ENCODE peak calls at places on chromosomes 5 and 9, in ten cellular contexts. M is OCI-LY7, S is tibial artery, V is tibial nerve, N is fibroblast of lung, K is thoracic aorta, E is suprapubic skin, A is AG04450, D is GM23338, Y is psoas muscle. T is an unnamed sample.

GRCh38 chr5:9924614-9925013 is 294.5 kb upstream of the TAS2R1 start:
- DNase-seq in M (no peak), S (no peak), V (no peak), N (peak; percentile 98), K (no peak), E (no peak), A (peak; percentile 88), D (no peak), Y (no peak), T (no peak)

GRCh38 chr5:10441083-10441991 is at the start of gene ROPN1L:
- DNase-seq in M (peak; percentile 57), S (peak; percentile 89), V (peak; percentile 68), N (peak; percentile 81), K (peak; percentile 39), E (peak; percentile 91), A (peak; percentile 56), D (peak; percentile 93), Y (peak; percentile 93), T (peak; percentile 69)

GRCh38 chr9:38039090-38039906 is 29.7 kb downstream of the SHB start:
- DNase-seq in M (no peak), S (no peak), V (no peak), N (peak; percentile 71), K (no peak), E (no peak), A (no peak), D (no peak), Y (peak; percentile 51), T (no peak)

GRCh38 chr5:180112101-180112861 is 40.7 kb upstream of the RNF130 start:
- DNase-seq in M (no peak), S (peak; percentile 37), V (no peak), N (no peak), K (no peak), E (peak; percentile 70), A (no peak), D (no peak), Y (no peak), T (no peak)

GRCh38 chr9:76897804-76898525 is 7.9 kb downstream of the PRUNE2 start:
- DNase-seq in M (no peak), S (no peak), V (no peak), N (no peak), K (no peak), E (no peak), A (no peak), D (no peak), Y (no peak), T (no peak)

GRCh38 chr9:27888661-27889295 is 315.5 kb upstream of the C9orf72 start:
- DNase-seq in M (peak; percentile 43), S (no peak), V (no peak), N (no peak), K (no peak), E (no peak), A (no peak), D (peak; percentile 67), Y (no peak), T (no peak)

GRCh38 chr9:92609142-92609500 is 60.8 kb downstream of the IPPK start:
- DNase-seq in M (no peak), S (no peak), V (no peak), N (peak; percentile 39), K (no peak), E (no peak), A (no peak), D (peak; percentile 24), Y (no peak), T (no peak)

GRCh38 chr5:964821-965220 is 43.8 kb upstream of the NKD2 start:
- DNase-seq in M (no peak), S (no peak), V (no peak), N (no peak), K (no peak), E (peak; percentile 76), A (no peak), D (no peak), Y (no peak), T (no peak)

GRCh38 chr9:99811598-99812383 is 9.9 kb upstream of the NR4A3 start:
- DNase-seq in M (no peak), S (no peak), V (no peak), N (no peak), K (no peak), E (no peak), A (no peak), D (no peak), Y (no peak), T (no peak)

GRCh38 chr5:137613554-137614265 is 114.6 kb upstream of the SPOCK1 start:
- DNase-seq in M (no peak), S (no peak), V (no peak), N (peak; percentile 21), K (no peak), E (no peak), A (no peak), D (no peak), Y (no peak), T (no peak)

GRCh38 chr9:79023134-79023577 is 548.6 kb upstream of the TLE4 start:
- DNase-seq in M (no peak), S (no peak), V (no peak), N (peak; percentile 98), K (no peak), E (no peak), A (peak; percentile 77), D (no peak), Y (no peak), T (no peak)

GRCh38 chr5:176803027-176803942 is 7.1 kb upstream of the UNC5A start:
- DNase-seq in M (no peak), S (no peak), V (no peak), N (no peak), K (no peak), E (no peak), A (no peak), D (no peak), Y (no peak), T (no peak)

GRCh38 chr5:138662599-138662998 is 87.4 kb upstream of the HSPA9 start:
- DNase-seq in M (no peak), S (no peak), V (no peak), N (no peak), K (no peak), E (peak; percentile 45), A (no peak), D (no peak), Y (no peak), T (peak; percentile 50)

GRCh38 chr9:94772654-94773303 is 46.3 kb downstream of the AOPEP start:
- DNase-seq in M (no peak), S (no peak), V (no peak), N (peak; percentile 73), K (no peak), E (no peak), A (peak; percentile 72), D (no peak), Y (no peak), T (no peak)

GRCh38 chr5:42718591-42718990 is 38.0 kb upstream of the CCDC152 start:
- DNase-seq in M (no peak), S (no peak), V (no peak), N (peak; percentile 65), K (no peak), E (no peak), A (no peak), D (no peak), Y (no peak), T (no peak)
- H3K27ac ChIP-seq in M (no peak overlapping the region), S (no peak overlapping the region), V (no peak overlapping the region), N (no peak overlapping the region), K (no peak overlapping the region), E (no peak overlapping the region), A (no peak overlapping the region), D (no peak overlapping the region), Y (no peak overlapping the region), T (no peak overlapping the region)

DNA sequence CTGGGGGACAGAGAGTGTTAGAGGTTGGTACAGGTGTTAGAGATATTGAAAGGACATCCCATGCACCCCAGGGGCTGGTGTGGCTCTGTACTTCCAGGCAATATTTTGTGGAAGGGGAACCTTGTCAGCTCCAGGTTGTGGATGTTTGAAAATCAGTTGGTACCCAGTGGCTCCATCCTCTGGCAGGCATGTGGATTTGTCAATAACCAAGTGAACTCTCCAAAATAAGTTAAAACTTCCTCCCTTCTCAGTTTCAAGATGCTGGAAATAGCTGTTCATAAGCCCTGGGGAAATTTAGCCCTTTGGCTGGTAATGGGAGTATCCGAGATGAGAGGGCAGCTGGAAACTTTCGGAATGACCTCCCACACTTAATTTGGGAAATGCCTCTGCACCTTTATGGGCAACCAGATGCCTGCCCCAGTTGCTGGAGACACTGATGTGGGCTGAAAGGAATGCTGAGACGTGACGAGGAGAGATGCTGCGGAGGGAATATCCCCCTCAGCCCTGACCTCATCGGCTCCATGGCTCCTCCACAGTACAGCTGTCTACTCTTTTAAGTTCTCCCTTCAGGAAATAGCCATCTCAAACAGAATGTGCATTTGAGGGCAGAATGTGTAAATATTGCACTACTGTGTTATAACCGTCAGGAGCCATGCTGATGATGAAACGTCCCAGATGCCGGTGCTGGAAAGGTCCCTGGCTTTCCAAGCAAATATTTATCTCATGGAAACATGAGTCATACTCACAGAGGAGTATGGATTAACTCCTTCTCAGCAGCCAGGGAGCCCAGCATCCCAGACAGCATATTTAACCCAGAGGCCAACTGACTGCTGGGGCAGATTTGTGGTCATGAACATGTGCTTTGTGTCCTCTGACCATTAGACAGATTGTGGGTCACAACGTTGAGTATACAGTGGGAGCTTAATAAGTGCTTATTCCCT is 29.5 kb downstream of the TGFBI start:
- DNase-seq in M (no peak), S (peak; percentile 86), V (peak; percentile 28), N (peak; percentile 99), K (peak; percentile 47), E (no peak), A (peak; percentile 100), D (peak; percentile 72), Y (peak; percentile 79), T (no peak)
- TF ChIP-seq CTCF in M (peak; percentile 52), S (peak; percentile 54), V (no peak), N (peak; percentile 54), K (peak; percentile 47), E (no peak), A (peak; percentile 65), D (peak; percentile 69), Y (peak; percentile 19), T (no peak)

DNA sequence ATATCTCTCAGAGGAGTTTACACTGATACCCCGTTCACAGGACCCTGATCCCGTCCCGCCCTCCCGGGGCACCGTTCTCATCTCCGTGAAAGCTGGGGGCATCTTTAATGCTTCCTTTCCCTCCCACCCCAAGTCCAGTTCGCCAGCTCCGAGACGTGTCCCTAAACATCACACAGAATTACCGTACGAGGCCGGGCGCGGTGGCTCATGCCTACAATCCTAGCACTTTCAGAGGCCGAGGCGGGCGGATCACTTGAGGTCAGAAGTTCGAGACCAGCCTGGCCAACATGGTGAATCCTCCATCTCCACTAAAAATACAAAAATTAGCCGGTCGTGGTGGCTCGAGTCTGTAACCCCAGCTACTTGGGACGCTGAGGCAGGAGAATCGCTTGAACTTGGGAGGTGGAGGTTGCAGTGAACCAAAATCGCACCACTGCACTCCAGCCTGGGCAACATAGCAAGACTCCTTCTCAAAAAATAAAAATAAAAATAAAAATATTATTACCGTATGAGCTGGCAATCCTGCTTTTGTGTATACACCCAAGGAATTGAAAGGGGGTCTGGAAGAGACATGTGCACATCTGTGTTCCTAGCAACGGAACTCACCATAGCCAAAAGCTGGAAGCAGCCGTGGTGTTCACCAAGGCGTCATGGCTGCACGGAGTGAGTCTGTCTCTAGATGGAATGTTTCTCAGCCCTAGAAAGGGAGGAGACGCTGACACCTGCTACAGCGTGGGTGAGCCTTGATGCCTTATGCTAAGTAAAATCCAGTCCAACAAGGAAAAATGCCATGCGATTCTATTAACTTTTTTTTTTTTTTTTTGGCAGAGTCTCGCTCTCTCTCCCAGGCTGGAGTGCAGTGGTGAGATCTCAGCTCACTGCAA is 1.2 kb upstream of the ABO start:
- DNase-seq in M (no peak), S (no peak), V (no peak), N (no peak), K (no peak), E (peak; percentile 53), A (no peak), D (no peak), Y (no peak), T (no peak)
- H3K4me3 ChIP-seq in M (no peak overlapping the region), S (peak overlapping the region; percentile 43), V (peak overlapping the region; percentile 66), N (no peak overlapping the region), K (peak overlapping the region; percentile 53), E (peak overlapping the region; percentile 54), A (no peak overlapping the region), D (peak overlapping the region; percentile 63), Y (peak overlapping the region; percentile 60), T (no peak overlapping the region)

GRCh38 chr5:143987264-143987663 is 175.3 kb downstream of the HMHB1 start:
- DNase-seq in M (no peak), S (no peak), V (no peak), N (no peak), K (no peak), E (no peak), A (no peak), D (no peak), Y (no peak), T (no peak)
- H3K27ac ChIP-seq in M (no peak overlapping the region), S (no peak overlapping the region), V (no peak overlapping the region), N (peak overlapping the region; percentile 49), K (no peak overlapping the region), E (no peak overlapping the region), A (no peak overlapping the region), D (no peak overlapping the region), Y (no peak overlapping the region), T (no peak overlapping the region)

T was measured in CD8-positive, alpha-beta T cell.